ENCODE peak calls at places on chromosomes 5 and 9, in ten cellular contexts. E is brain microvascular endothelial cell; H is activated CD8-positive, alpha-beta memory T cell treated with anti-CD3 and anti-CD28 coated beads for 1 hour; S is stimulated activated CD8-positive, alpha-beta memory T cell treated with anti-CD3 and anti-CD28 coated beads, Interleukin-15, amount 100 ng/mL, for 24 hours; X is HFF-Myc; U is NCI-H446; P is HEK293T; C is NCI-H510A treated with DMSO at 0.1 percent for 48 hours; J is fibroblast of the conjunctiva; V is RPMI7951. I is an unnamed sample.

GRCh38 chr9:135363556-135363955 is 116.0 kb upstream of the PPP1R26 start:
- DNase-seq in E (no peak), H (no peak), J (no peak), V (no peak), S (no peak), U (peak; percentile 7), X (no peak), C (no peak), P (no peak), I (no peak)

GRCh38 chr5:56094579-56095361 is 100.0 kb upstream of the IL6ST start:
- DNase-seq in J (no peak), V (no peak), P (no peak), H (no peak), C (no peak), S (peak; percentile 8), E (no peak), U (no peak), X (no peak), I (no peak)

GRCh38 chr9:87605676-87606075 is 108.0 kb downstream of the DAPK1 start:
- DNase-seq in J (no peak), E (no peak), P (no peak), H (no peak), V (no peak), U (no peak), X (no peak), C (no peak), S (no peak), I (no peak)

GRCh38 chr9:5863092-5863746 is 27.5 kb upstream of the MLANA start:
- DNase-seq in E (no peak), S (no peak), X (no peak), C (no peak), P (no peak), V (no peak), H (no peak), J (no peak), U (no peak), I (no peak)

GRCh38 chr5:79464695-79465332 is 49.1 kb downstream of the HOMER1 start:
- DNase-seq in U (no peak), J (peak; percentile 28), X (no peak), E (no peak), S (no peak), V (peak; percentile 14), P (peak; percentile 32), C (peak; percentile 39), H (no peak), I (no peak)

GRCh38 chr5:138737494-138738265 is 15.5 kb upstream of the CTNNA1 start:
- DNase-seq in V (no peak), J (no peak), C (no peak), U (no peak), E (no peak), X (no peak), S (no peak), P (no peak), H (no peak), I (no peak)

GRCh38 chr5:140382866-140383265 is 18.8 kb upstream of the ANKHD1 start:
- DNase-seq in J (no peak), X (no peak), U (no peak), P (no peak), S (no peak), E (no peak), H (no peak), C (no peak), V (no peak), I (no peak)

GRCh38 chr5:172931001-172931536 is 28.2 kb upstream of the RPL26L1 start:
- DNase-seq in H (no peak), V (peak; percentile 78), U (no peak), C (no peak), J (no peak), S (no peak), P (no peak), X (no peak), E (peak; percentile 99), I (no peak)

GRCh38 chr9:31030741-31031202 is 1353.7 kb upstream of the ACO1 start:
- DNase-seq in V (no peak), C (no peak), J (no peak), U (no peak), X (no peak), S (no peak), P (no peak), E (no peak), H (no peak), I (no peak)

GRCh38 chr5:72510610-72511121 is 3.5 kb upstream of the ZNF366 start:
- DNase-seq in H (no peak), V (peak; percentile 99), P (no peak), C (no peak), E (peak; percentile 70), S (no peak), U (no peak), J (no peak), X (no peak), I (no peak)

GRCh38 chr9:124510650-124511425 is 3.6 kb upstream of the NR5A1 start:
- DNase-seq in H (no peak), C (no peak), U (no peak), P (no peak), V (no peak), J (peak; percentile 2), E (no peak), X (no peak), S (no peak), I (no peak)

GRCh38 chr9:19151425-19152159 is 24.3 kb upstream of the PLIN2 start:
- DNase-seq in U (no peak), P (no peak), C (no peak), X (no peak), J (no peak), V (no peak), E (no peak), H (no peak), S (no peak), I (no peak)

GRCh38 chr9:122144836-122145235 is 14.7 kb downstream of the NDUFA8 start:
- DNase-seq in H (no peak), E (peak; percentile 12), S (no peak), U (no peak), V (no peak), J (no peak), C (no peak), X (no peak), P (no peak), I (no peak)

GRCh38 chr5:99104538-99105132 is 175.8 kb upstream of the CHD1 start:
- DNase-seq in U (peak; percentile 4), H (no peak), P (peak; percentile 40), C (peak; percentile 23), X (peak; percentile 12), V (peak; percentile 15), E (no peak), J (peak; percentile 12), S (no peak), I (no peak)

GRCh38 chr5:181086410-181087229 is 44.3 kb downstream of the OR2V1 start:
- DNase-seq in P (no peak), E (no peak), C (no peak), S (no peak), U (no peak), X (no peak), V (no peak), H (no peak), J (no peak), I (no peak)

GRCh38 chr9:6184749-6185645 is 30.6 kb upstream of the IL33 start:
- DNase-seq in P (no peak), U (no peak), S (no peak), E (no peak), C (no peak), H (no peak), X (no peak), J (peak; percentile 9), V (peak; percentile 3), I (no peak)

GRCh38 chr5:55535199-55535905 is 588 bp upstream of the PLPP1 start:
- DNase-seq in C (peak; percentile 63), V (no peak), H (no peak), X (no peak), S (no peak), P (peak; percentile 7), U (no peak), E (no peak), J (no peak), I (no peak)

GRCh38 chr5:61658592-61659008 is 326.5 kb downstream of the ZSWIM6 start:
- DNase-seq in P (peak; percentile 84), C (peak; percentile 40), J (peak; percentile 57), U (peak; percentile 74), V (peak; percentile 59), S (peak; percentile 84), X (peak; percentile 60), E (peak; percentile 49), H (peak; percentile 62), I (peak; percentile 34)

GRCh38 chr5:91223886-91224285 is 159.2 kb downstream of the ARRDC3 start:
- DNase-seq in E (no peak), S (no peak), H (no peak), J (no peak), P (no peak), C (no peak), U (no peak), X (no peak), V (no peak), I (no peak)

GRCh38 chr5:135842737-135843136 is 8.3 kb downstream of the SLC25A48 start:
- DNase-seq in H (no peak), C (no peak), E (no peak), U (no peak), J (no peak), V (no peak), S (no peak), P (no peak), X (no peak), I (no peak)

GRCh38 chr5:41763096-41763495 is 107.1 kb downstream of the OXCT1 start:
- DNase-seq in V (peak; percentile 81), P (no peak), X (no peak), S (no peak), J (no peak), H (no peak), U (no peak), C (no peak), E (peak; percentile 17), I (no peak)

GRCh38 chr9:75754090-75754489 is 136.4 kb upstream of the PCSK5 start:
- DNase-seq in V (no peak), H (no peak), X (no peak), E (no peak), C (no peak), S (no peak), J (no peak), P (no peak), U (no peak), I (no peak)

GRCh38 chr9:93368437-93368836 is 83.0 kb upstream of the FAM120A start:
- DNase-seq in J (no peak), X (no peak), U (no peak), C (no peak), E (no peak), V (no peak), H (no peak), P (no peak), S (no peak), I (no peak)

GRCh38 chr9:90642570-90643539 is at the start of gene DIRAS2:
- DNase-seq in V (peak; percentile 29), C (peak; percentile 89), U (no peak), P (peak; percentile 67), S (no peak), X (peak; percentile 6), J (peak; percentile 27), E (peak; percentile 46), H (no peak), I (no peak)

GRCh38 chr5:111122398-111122797 is 30.2 kb downstream of the WDR36 start:
- DNase-seq in S (no peak), C (no peak), P (no peak), E (no peak), J (no peak), H (no peak), V (no peak), X (no peak), U (no peak), I (no peak)

GRCh38 chr9:71783120-71783523 is 14.8 kb upstream of the CEMIP2 start:
- DNase-seq in P (no peak), X (no peak), C (peak; percentile 46), U (no peak), J (no peak), S (peak; percentile 55), E (peak; percentile 36), H (peak; percentile 74), V (peak; percentile 69), I (no peak)

GRCh38 chr9:15524845-15525455 is 14.2 kb upstream of the PSIP1 start:
- DNase-seq in J (no peak), C (no peak), X (no peak), E (no peak), U (no peak), P (no peak), V (no peak), H (no peak), S (no peak), I (no peak)

GRCh38 chr9:127612993-127613954 is 1.2 kb downstream of the STXBP1 start:
- DNase-seq in V (peak; percentile 79), J (peak; percentile 39), U (no peak), P (peak; percentile 53), H (no peak), E (peak; percentile 31), X (no peak), C (peak; percentile 70), S (no peak), I (no peak)